ENCODE peak calls at places on chromosome 1, in four cellular contexts. One of them, this sample, is unnamed.
A peak's percentile ranks its signal among the peaks of the same experiment; 100 is the strongest.

GRCh38 chr1:30704765-30705509 is 18.4 kb downstream of the MATN1 start:
- DNase-seq in PC-3: no peak
- DNase-seq in ascending aorta: no peak
- DNase-seq in A549: no peak
- DNase-seq in this sample: no peak

GRCh38 chr1:211036701-211037494 is 97.0 kb downstream of the KCNH1 start:
- DNase-seq in A549: peak; percentile 75
- DNase-seq in PC-3: peak; percentile 71
- DNase-seq in ascending aorta: no peak
- DNase-seq in this sample: peak; percentile 79

GRCh38 chr1:37574834-37575479 is 18.2 kb downstream of the DNALI1 start:
- DNase-seq in ascending aorta: no peak
- DNase-seq in PC-3: peak; percentile 90
- DNase-seq in A549: no peak
- DNase-seq in this sample: peak; percentile 49

GRCh38 chr1:115924730-115925129 is 51.6 kb upstream of the SLC22A15 start:
- DNase-seq in PC-3: peak; percentile 43
- DNase-seq in ascending aorta: no peak
- DNase-seq in A549: no peak
- DNase-seq in this sample: no peak

GRCh38 chr1:227546055-227546454 is 17.3 kb upstream of the ZNF678 start:
- DNase-seq in PC-3: no peak
- DNase-seq in ascending aorta: no peak
- DNase-seq in A549: no peak
- DNase-seq in this sample: no peak

GRCh38 chr1:90718411-90719320 is 1.6 kb upstream of the BARHL2 start:
- DNase-seq in PC-3: no peak
- DNase-seq in A549: no peak
- DNase-seq in ascending aorta: no peak
- DNase-seq in this sample: no peak

GRCh38 chr1:119714583-119714982 is 2.8 kb downstream of the PHGDH start:
- DNase-seq in ascending aorta: no peak
- DNase-seq in A549: no peak
- DNase-seq in PC-3: no peak
- DNase-seq in this sample: no peak

GRCh38 chr1:94866178-94866822 is 46.1 kb downstream of the SLC44A3 start:
- DNase-seq in PC-3: no peak
- DNase-seq in ascending aorta: no peak
- DNase-seq in A549: no peak
- DNase-seq in this sample: no peak

GRCh38 chr1:70487471-70487840 is 76.4 kb downstream of the CTH start:
- DNase-seq in PC-3: no peak
- DNase-seq in A549: no peak
- DNase-seq in ascending aorta: no peak
- DNase-seq in this sample: no peak

GRCh38 chr1:156842618-156843300 is 16.2 kb downstream of the INSRR start:
- DNase-seq in ascending aorta: no peak
- DNase-seq in PC-3: no peak
- DNase-seq in A549: no peak
- DNase-seq in this sample: no peak

GRCh38 chr1:63612971-63613370 is 19.8 kb downstream of the PGM1 start:
- DNase-seq in ascending aorta: no peak
- DNase-seq in PC-3: no peak
- DNase-seq in A549: no peak
- DNase-seq in this sample: no peak
- H3K27ac ChIP-seq in ascending aorta: no peak overlapping the region
- H3K27ac ChIP-seq in PC-3: no peak overlapping the region
- H3K27ac ChIP-seq in A549: no peak overlapping the region
- H3K27ac ChIP-seq in this sample: no peak overlapping the region

GRCh38 chr1:170927955-170928850 is 7.1 kb upstream of the MROH9 start:
- DNase-seq in ascending aorta: no peak
- DNase-seq in A549: no peak
- DNase-seq in PC-3: peak; percentile 19
- DNase-seq in this sample: peak; percentile 75
- TF ChIP-seq CTCF in ascending aorta: no peak
- TF ChIP-seq CTCF in A549: no peak
- TF ChIP-seq CTCF in PC-3: peak; percentile 47
- TF ChIP-seq CTCF in this sample: peak; percentile 55

DNA sequence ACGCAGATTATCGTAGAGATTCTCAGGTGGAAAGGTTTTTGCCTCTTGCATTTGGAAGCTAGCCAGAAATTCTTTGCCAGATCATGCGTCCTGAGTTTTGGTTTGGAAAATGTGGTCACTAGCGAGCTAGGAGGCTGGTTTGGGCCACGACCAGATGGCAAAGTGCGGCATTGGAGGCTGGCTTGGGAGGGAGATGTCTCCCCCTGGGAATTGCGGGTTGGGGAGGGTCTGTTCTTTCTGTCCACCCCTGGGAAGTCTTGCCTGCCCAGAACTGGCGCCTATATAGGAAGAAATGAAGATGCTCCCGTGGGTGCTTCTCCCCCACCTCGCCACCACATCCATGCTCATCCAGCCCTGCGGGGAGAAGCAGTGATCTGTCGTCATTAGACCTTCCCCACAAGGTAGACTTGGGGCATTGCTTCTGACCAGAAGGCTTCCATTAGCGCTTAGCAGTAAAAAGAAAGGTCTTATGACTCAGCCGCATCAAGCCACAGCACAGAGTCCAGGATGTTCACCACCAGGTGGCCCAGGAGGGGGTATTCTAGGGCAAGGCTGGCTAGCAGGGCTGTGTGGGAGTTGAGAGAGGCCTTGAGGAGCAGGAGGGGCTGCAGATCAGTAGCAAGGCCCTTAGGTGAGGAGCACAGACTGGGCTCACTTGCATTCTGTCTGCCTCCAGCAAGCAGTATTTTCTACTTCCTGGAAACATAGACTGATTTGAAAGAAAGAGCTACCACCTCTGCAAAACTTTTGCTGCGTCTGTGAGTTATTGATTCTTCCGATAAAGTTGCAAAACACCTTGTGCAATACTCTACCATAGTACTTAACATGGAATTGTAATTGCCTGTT is 1.5 kb upstream of the PTP4A2 start:
- DNase-seq in ascending aorta: no peak
- DNase-seq in PC-3: peak; percentile 86
- DNase-seq in A549: peak; percentile 85
- DNase-seq in this sample: peak; percentile 82
- H3K4me1 ChIP-seq in ascending aorta: peaks cover 12% of the 10 kb centered on the region
- H3K4me1 ChIP-seq in PC-3: peaks cover 45% of the 10 kb centered on the region
- H3K4me1 ChIP-seq in A549: peaks cover 61% of the 10 kb centered on the region
- H3K4me1 ChIP-seq in this sample: peaks cover 19% of the 10 kb centered on the region

GRCh38 chr1:184881941-184882648 is 92.2 kb downstream of the NIBAN1 start:
- DNase-seq in A549: no peak
- DNase-seq in ascending aorta: no peak
- DNase-seq in PC-3: no peak
- DNase-seq in this sample: no peak
- H3K27ac ChIP-seq in A549: no peak overlapping the region
- H3K27ac ChIP-seq in ascending aorta: peak overlapping the region; percentile 93
- H3K27ac ChIP-seq in PC-3: no peak overlapping the region
- H3K27ac ChIP-seq in this sample: no peak overlapping the region

GRCh38 chr1:223670458-223671159 is 5.1 kb upstream of the CAPN8 start:
- DNase-seq in ascending aorta: no peak
- DNase-seq in A549: peak; percentile 51
- DNase-seq in PC-3: peak; percentile 77
- DNase-seq in this sample: no peak
- TF ChIP-seq CTCF in ascending aorta: no peak
- TF ChIP-seq CTCF in A549: peak; percentile 62
- TF ChIP-seq CTCF in PC-3: peak; percentile 94
- TF ChIP-seq CTCF in this sample: peak; percentile 73

This sample was measured in foreskin keratinocyte.